ENCODE peak calls at places on chromosomes 3 and 15, in four cellular contexts. S is AG09309; C is foreskin fibroblast; Z is stimulated activated CD4-positive, alpha-beta T cell treated with anti-CD3 and anti-CD28 coated beads, Interleukin-12 subunit alpha, Interleukin-12 subunit beta, amount 100 ng/mL, for 4 hours. M is an unnamed sample.

GRCh38 chr3:180657094-180657493 is 22.2 kb downstream of the CCDC39 start:
- DNase-seq in S (no peak), C (no peak), Z (no peak), M (peak; percentile 8)

GRCh38 chr15:88891540-88892254 is 3.6 kb downstream of the HAPLN3 start:
- DNase-seq in S (no peak), C (no peak), Z (no peak), M (no peak)

GRCh38 chr15:71649894-71650293 is 160.5 kb upstream of the NR2E3 start:
- DNase-seq in S (no peak), C (peak; percentile 43), Z (no peak), M (peak; percentile 27)

GRCh38 chr3:54706783-54707182 is 221.1 kb downstream of the LRTM1 start:
- DNase-seq in S (no peak), C (no peak), Z (no peak), M (no peak)

GRCh38 chr3:115623414-115623868 is at the start of gene GAP43:
- DNase-seq in S (peak; percentile 75), C (peak; percentile 92), Z (no peak), M (no peak)

GRCh38 chr15:39555885-39556284 is 25.0 kb upstream of the THBS1 start:
- DNase-seq in S (no peak), C (no peak), Z (no peak), M (no peak)

GRCh38 chr3:43923101-43923979 is 232.6 kb downstream of the ABHD5 start:
- DNase-seq in S (no peak), C (no peak), Z (no peak), M (no peak)

GRCh38 chr15:43433160-43433559 is 59.8 kb downstream of the TP53BP1 start:
- DNase-seq in S (peak; percentile 21), C (no peak), Z (no peak), M (no peak)

GRCh38 chr3:30600572-30600971 is 5.8 kb upstream of the TGFBR2 start:
- DNase-seq in S (no peak), C (no peak), Z (no peak), M (no peak)

GRCh38 chr3:4949659-4950058 is 29.6 kb upstream of the BHLHE40 start:
- DNase-seq in S (no peak), C (no peak), Z (no peak), M (no peak)

GRCh38 chr3:170553788-170554620 is 31.9 kb downstream of the SLC7A14 start:
- DNase-seq in S (no peak), C (peak; percentile 63), Z (no peak), M (no peak)

GRCh38 chr15:60853077-60853476 is 374.1 kb upstream of the ICE2 start:
- DNase-seq in S (no peak), C (no peak), Z (no peak), M (no peak)

GRCh38 chr15:94236638-94237037 is 5.3 kb downstream of the MCTP2 start:
- DNase-seq in S (no peak), C (no peak), Z (no peak), M (no peak)

GRCh38 chr15:65916041-65916663 is 46.9 kb downstream of the RAB11A start:
- DNase-seq in S (no peak), C (no peak), Z (no peak), M (no peak)

GRCh38 chr3:52280046-52280445 is 1.6 kb upstream of the WDR82 start:
- DNase-seq in S (no peak), C (peak; percentile 52), Z (no peak), M (no peak)

GRCh38 chr15:80618666-80619481 is 76.2 kb upstream of the ABHD17C start:
- DNase-seq in S (no peak), C (peak; percentile 19), Z (no peak), M (no peak)

GRCh38 chr3:178583963-178584575 is 47.8 kb downstream of the KCNMB2 start:
- DNase-seq in S (no peak), C (no peak), Z (no peak), M (no peak)

GRCh38 chr15:70376929-70377691 is 279.4 kb upstream of the TLE3 start:
- DNase-seq in S (peak; percentile 24), C (peak; percentile 67), Z (no peak), M (no peak)

GRCh38 chr3:147343926-147344325 is 62.4 kb downstream of the ZIC4 start:
- DNase-seq in S (no peak), C (no peak), Z (no peak), M (no peak)

GRCh38 chr3:127144631-127145030 is 48.3 kb upstream of the PRR23E start:
- DNase-seq in S (no peak), C (no peak), Z (no peak), M (no peak)

GRCh38 chr3:130849111-130849552 is 44.8 kb upstream of the ATP2C1 start:
- DNase-seq in S (no peak), C (no peak), Z (no peak), M (peak; percentile 32)

GRCh38 chr15:38130200-38130567 is 122.5 kb upstream of the SPRED1 start:
- DNase-seq in S (no peak), C (no peak), Z (no peak), M (no peak)